ENCODE peak calls at places on chromosome 7, in eight cellular contexts. K is sciatic nerve; A is HFF-Myc; V is stimulated activated CD8-positive, alpha-beta memory T cell treated with anti-CD3 and anti-CD28 coated beads, Interleukin-2, amount 100 ng/mL, for 1 hour; N is transverse colon; R is kidney glomerular epithelial cell; M is left colon; Y is Caki2. X is an unnamed sample.

GRCh38 chr7:17913250-17913649 is 27.0 kb downstream of the SNX13 start:
- DNase-seq in R (no peak), N (no peak), V (no peak), K (no peak), M (no peak), Y (no peak), A (no peak), X (no peak)

GRCh38 chr7:41189866-41190265 is 513.0 kb downstream of the INHBA start:
- DNase-seq in Y (peak), M (no peak), V (no peak), K (no peak), N (no peak), R (peak), A (peak), X (no peak)

GRCh38 chr7:79462334-79462733 is 8.9 kb upstream of the MAGI2 start:
- DNase-seq in V (no peak), A (no peak), M (no peak), R (no peak), Y (no peak), N (no peak), K (no peak), X (no peak)

GRCh38 chr7:50792342-50793114 is 9.8 kb upstream of the GRB10 start:
- DNase-seq in M (no peak), R (peak), N (peak), K (peak), V (no peak), A (no peak), Y (peak), X (no peak)

GRCh38 chr7:79998343-79998742 is 136.3 kb upstream of the GNAI1 start:
- DNase-seq in Y (no peak), N (no peak), M (no peak), R (no peak), K (no peak), A (no peak), V (no peak), X (no peak)

GRCh38 chr7:12637819-12638592 is 49.4 kb upstream of the ARL4A start:
- DNase-seq in M (no peak), V (no peak), Y (no peak), K (no peak), R (no peak), A (no peak), N (no peak), X (no peak)

GRCh38 chr7:131521651-131522163 is 34.7 kb downstream of the PODXL start:
- DNase-seq in A (no peak), M (peak), N (peak), K (no peak), V (no peak), Y (no peak), R (no peak), X (no peak)

GRCh38 chr7:12861070-12861469 is 173.6 kb downstream of the ARL4A start:
- DNase-seq in V (no peak), R (no peak), Y (no peak), N (no peak), A (no peak), M (no peak), K (no peak), X (no peak)

GRCh38 chr7:76272872-76273271 is 29.6 kb upstream of the HSPB1 start:
- DNase-seq in R (no peak), A (no peak), N (no peak), K (no peak), M (no peak), Y (no peak), V (no peak), X (no peak)

GRCh38 chr7:98594787-98595186 is 22.3 kb upstream of the NPTX2 start:
- DNase-seq in K (no peak), A (no peak), M (no peak), V (no peak), Y (no peak), R (no peak), N (no peak), X (no peak)

X was measured in activated naive CD4-positive, alpha-beta T cell.